ENCODE peak calls at places on chromosomes 5 and 9, in four cellular contexts. One of them, this sample, is unnamed. For H3K36me3 and H3K4me1, the result is how much of the 10 kb centered on the place peaks cover.

GRCh38 chr5:1852324-1852947 is 30.3 kb downstream of the IRX4 start:
- DNase-seq in ovary: no peak
- DNase-seq in fibroblast of lung: no peak
- DNase-seq in MM.1S: no peak
- DNase-seq in this sample: no peak

GRCh38 chr5:137036630-137037029 is 462.5 kb downstream of the SPOCK1 start:
- DNase-seq in ovary: no peak
- DNase-seq in fibroblast of lung: no peak
- DNase-seq in MM.1S: no peak
- DNase-seq in this sample: peak

GRCh38 chr9:8694983-8695588 is 895.5 kb upstream of the DMAC1 start:
- DNase-seq in ovary: no peak
- DNase-seq in fibroblast of lung: no peak
- DNase-seq in MM.1S: no peak
- DNase-seq in this sample: no peak

GRCh38 chr9:19174127-19174921 is 47.0 kb upstream of the PLIN2 start:
- DNase-seq in ovary: peak
- DNase-seq in fibroblast of lung: peak
- DNase-seq in MM.1S: peak
- DNase-seq in this sample: peak

GRCh38 chr9:126672634-126673284 is 59.0 kb downstream of the LMX1B start:
- DNase-seq in ovary: no peak
- DNase-seq in fibroblast of lung: no peak
- DNase-seq in MM.1S: no peak
- DNase-seq in this sample: no peak

GRCh38 chr5:100424787-100425186 is 110.4 kb upstream of the FAM174A start:
- DNase-seq in ovary: no peak
- DNase-seq in fibroblast of lung: no peak
- DNase-seq in MM.1S: no peak
- DNase-seq in this sample: no peak

GRCh38 chr9:38289486-38290275 is 102.8 kb upstream of the ALDH1B1 start:
- DNase-seq in ovary: no peak
- DNase-seq in fibroblast of lung: no peak
- DNase-seq in MM.1S: no peak
- DNase-seq in this sample: no peak

GRCh38 chr5:160054047-160054446 is 45.1 kb downstream of the TTC1 start:
- DNase-seq in ovary: no peak
- DNase-seq in fibroblast of lung: no peak
- DNase-seq in MM.1S: no peak
- DNase-seq in this sample: no peak

GRCh38 chr5:135345945-135346731 is 52.9 kb downstream of the MACROH2A1 start:
- DNase-seq in ovary: no peak
- DNase-seq in fibroblast of lung: no peak
- DNase-seq in MM.1S: no peak
- DNase-seq in this sample: no peak

GRCh38 chr5:66904189-66904588 is 292.4 kb downstream of the CD180 start:
- DNase-seq in ovary: no peak
- DNase-seq in fibroblast of lung: no peak
- DNase-seq in MM.1S: no peak
- DNase-seq in this sample: no peak

GRCh38 chr5:39662945-39663344 is 238.2 kb upstream of the DAB2 start:
- DNase-seq in ovary: no peak
- DNase-seq in fibroblast of lung: no peak
- DNase-seq in MM.1S: no peak
- DNase-seq in this sample: no peak

GRCh38 chr5:163410505-163410904 is 26.9 kb upstream of the CCNG1 start:
- DNase-seq in ovary: no peak
- DNase-seq in fibroblast of lung: no peak
- DNase-seq in MM.1S: no peak
- DNase-seq in this sample: no peak

GRCh38 chr9:134188421-134189166 is 24.2 kb upstream of the RNU6ATAC start:
- DNase-seq in ovary: peak
- DNase-seq in fibroblast of lung: no peak
- DNase-seq in MM.1S: no peak
- DNase-seq in this sample: no peak

GRCh38 chr5:134738963-134739661 is 764 bp downstream of the CAMLG start:
- DNase-seq in ovary: peak
- DNase-seq in fibroblast of lung: peak
- DNase-seq in MM.1S: peak
- DNase-seq in this sample: peak

GRCh38 chr5:43203373-43203772 is 11.3 kb downstream of the NIM1K start:
- DNase-seq in ovary: no peak
- DNase-seq in fibroblast of lung: peak
- DNase-seq in MM.1S: no peak
- DNase-seq in this sample: no peak

GRCh38 chr5:119373449-119373858 is 17.6 kb downstream of the TNFAIP8 start:
- DNase-seq in ovary: no peak
- DNase-seq in fibroblast of lung: no peak
- DNase-seq in MM.1S: no peak
- DNase-seq in this sample: no peak

GRCh38 chr5:168482361-168482760 is 3.9 kb upstream of the RARS1 start:
- DNase-seq in ovary: no peak
- DNase-seq in fibroblast of lung: no peak
- DNase-seq in MM.1S: peak
- DNase-seq in this sample: no peak

GRCh38 chr5:178832618-178833201 is 27.0 kb upstream of the ZNF354B start:
- DNase-seq in ovary: no peak
- DNase-seq in fibroblast of lung: no peak
- DNase-seq in MM.1S: no peak
- DNase-seq in this sample: no peak

GRCh38 chr5:80644900-80645299 is 9.6 kb upstream of the MSH3 start:
- DNase-seq in ovary: no peak
- DNase-seq in fibroblast of lung: peak
- DNase-seq in MM.1S: no peak
- DNase-seq in this sample: peak

GRCh38 chr5:80641353-80641752 is 13.1 kb upstream of the MSH3 start:
- DNase-seq in ovary: no peak
- DNase-seq in fibroblast of lung: no peak
- DNase-seq in MM.1S: no peak
- DNase-seq in this sample: no peak

GRCh38 chr5:80646926-80647325 is 7.5 kb upstream of the MSH3 start:
- DNase-seq in ovary: no peak
- DNase-seq in fibroblast of lung: no peak
- DNase-seq in MM.1S: no peak
- DNase-seq in this sample: no peak
- H3K36me3 ChIP-seq in ovary: under half
- H3K36me3 ChIP-seq in fibroblast of lung: under half
- H3K36me3 ChIP-seq in MM.1S: under half
- H3K36me3 ChIP-seq in this sample: under half

GRCh38 chr9:136111190-136111589 is 7.5 kb downstream of the TMEM250 start:
- DNase-seq in ovary: peak
- DNase-seq in fibroblast of lung: no peak
- DNase-seq in MM.1S: no peak
- DNase-seq in this sample: no peak
- H3K4me1 ChIP-seq in ovary: under half
- H3K4me1 ChIP-seq in fibroblast of lung: under half
- H3K4me1 ChIP-seq in MM.1S: under half
- H3K4me1 ChIP-seq in this sample: under half

GRCh38 chr9:35611230-35611797 is 6.3 kb downstream of the TESK1 start:
- DNase-seq in ovary: no peak
- DNase-seq in fibroblast of lung: peak
- DNase-seq in MM.1S: peak
- DNase-seq in this sample: peak
- TF ChIP-seq CTCF in ovary: peak
- TF ChIP-seq CTCF in fibroblast of lung: peak
- TF ChIP-seq CTCF in MM.1S: peak
- TF ChIP-seq CTCF in this sample: peak

GRCh38 chr5:35771839-35772238 is 84.9 kb upstream of the IL7R start:
- DNase-seq in ovary: no peak
- DNase-seq in fibroblast of lung: no peak
- DNase-seq in MM.1S: no peak
- DNase-seq in this sample: no peak
- H3K36me3 ChIP-seq in ovary: under half
- H3K36me3 ChIP-seq in fibroblast of lung: under half
- H3K36me3 ChIP-seq in MM.1S: under half
- H3K36me3 ChIP-seq in this sample: under half

GRCh38 chr5:141515946-141516647 is 27.2 kb downstream of the PCDHGC5 start:
- DNase-seq in ovary: no peak
- DNase-seq in fibroblast of lung: no peak
- DNase-seq in MM.1S: no peak
- DNase-seq in this sample: no peak
- H3K4me1 ChIP-seq in ovary: under half
- H3K4me1 ChIP-seq in fibroblast of lung: half or more
- H3K4me1 ChIP-seq in MM.1S: under half
- H3K4me1 ChIP-seq in this sample: under half

GRCh38 chr9:88462191-88462590 is 72.8 kb upstream of the NXNL2 start:
- DNase-seq in ovary: no peak
- DNase-seq in fibroblast of lung: no peak
- DNase-seq in MM.1S: no peak
- DNase-seq in this sample: no peak

GRCh38 chr9:88460583-88461332 is 72.5 kb downstream of the SPIN1 start:
- DNase-seq in ovary: no peak
- DNase-seq in fibroblast of lung: no peak
- DNase-seq in MM.1S: no peak
- DNase-seq in this sample: no peak

GRCh38 chr9:88458716-88459115 is 70.5 kb downstream of the SPIN1 start:
- DNase-seq in ovary: no peak
- DNase-seq in fibroblast of lung: peak
- DNase-seq in MM.1S: no peak
- DNase-seq in this sample: peak
- TF ChIP-seq CTCF in ovary: no peak
- TF ChIP-seq CTCF in fibroblast of lung: no peak
- TF ChIP-seq CTCF in MM.1S: no peak
- TF ChIP-seq CTCF in this sample: no peak

DNA sequence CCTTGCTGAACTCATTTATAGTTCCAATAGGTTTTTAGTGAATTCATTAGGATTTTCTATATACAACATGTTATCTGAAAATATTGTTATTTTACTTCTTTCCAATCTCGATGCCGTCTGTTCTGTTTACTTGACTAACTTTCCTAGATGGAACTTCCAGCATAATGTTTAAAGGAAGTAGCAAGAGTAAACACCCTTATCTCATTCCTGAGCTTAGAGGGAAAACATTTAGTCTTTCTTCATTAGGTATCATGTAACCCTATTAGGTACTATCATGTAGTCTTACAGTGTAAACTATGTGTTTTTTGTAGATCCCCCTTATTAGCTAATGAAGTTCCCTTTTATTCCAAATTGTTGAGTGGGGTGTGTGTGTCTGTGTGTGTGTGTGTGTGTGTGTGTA is 22.5 kb upstream of the OR2K2 start:
- DNase-seq in ovary: no peak
- DNase-seq in fibroblast of lung: no peak
- DNase-seq in MM.1S: no peak
- DNase-seq in this sample: no peak
- H3K36me3 ChIP-seq in ovary: under half
- H3K36me3 ChIP-seq in fibroblast of lung: under half
- H3K36me3 ChIP-seq in MM.1S: under half
- H3K36me3 ChIP-seq in this sample: under half

This sample was measured in cardiac muscle cell.